ENCODE peak calls at places on chromosomes 2 and 18, in five cellular contexts. One of them, this sample, is unnamed.

GRCh38 chr18:62434798-62435197 is 88.0 kb upstream of the ZCCHC2 start:
- DNase-seq in fibroblast of lung: no peak
- DNase-seq in memory B cell: no peak
- DNase-seq in astrocyte of the spinal cord: no peak
- DNase-seq in NCI-H510A: no peak
- DNase-seq in this sample: no peak

GRCh38 chr2:231687133-231687852 is 21.0 kb upstream of the PTMA start:
- DNase-seq in fibroblast of lung: peak; percentile 23
- DNase-seq in memory B cell: peak; percentile 66
- DNase-seq in astrocyte of the spinal cord: peak; percentile 17
- DNase-seq in NCI-H510A: peak; percentile 47
- DNase-seq in this sample: no peak

GRCh38 chr2:39266906-39267434 is 23.2 kb upstream of the CDKL4 start:
- DNase-seq in fibroblast of lung: peak; percentile 7
- DNase-seq in memory B cell: no peak
- DNase-seq in astrocyte of the spinal cord: peak; percentile 23
- DNase-seq in NCI-H510A: no peak
- DNase-seq in this sample: no peak

GRCh38 chr2:62931536-62931935 is 119.1 kb upstream of the OTX1 start:
- DNase-seq in fibroblast of lung: no peak
- DNase-seq in memory B cell: no peak
- DNase-seq in astrocyte of the spinal cord: no peak
- DNase-seq in NCI-H510A: no peak
- DNase-seq in this sample: no peak

GRCh38 chr2:30287857-30288513 is 56.7 kb downstream of the LBH start:
- DNase-seq in fibroblast of lung: no peak
- DNase-seq in memory B cell: peak; percentile 15
- DNase-seq in astrocyte of the spinal cord: no peak
- DNase-seq in NCI-H510A: no peak
- DNase-seq in this sample: no peak

GRCh38 chr2:240277073-240277806 is 136.8 kb upstream of the OTOS start:
- DNase-seq in fibroblast of lung: peak; percentile 65
- DNase-seq in memory B cell: no peak
- DNase-seq in astrocyte of the spinal cord: peak; percentile 42
- DNase-seq in NCI-H510A: no peak
- DNase-seq in this sample: peak; percentile 31

GRCh38 chr2:34705556-34706247 is 1106.6 kb upstream of the FAM98A start:
- DNase-seq in fibroblast of lung: no peak
- DNase-seq in memory B cell: no peak
- DNase-seq in astrocyte of the spinal cord: no peak
- DNase-seq in NCI-H510A: no peak
- DNase-seq in this sample: no peak

GRCh38 chr2:38600242-38600891 is 2.4 kb downstream of the HNRNPLL start:
- DNase-seq in fibroblast of lung: peak; percentile 26
- DNase-seq in memory B cell: no peak
- DNase-seq in astrocyte of the spinal cord: no peak
- DNase-seq in NCI-H510A: no peak
- DNase-seq in this sample: no peak

GRCh38 chr2:152421521-152422367 is 86.8 kb downstream of the FMNL2 start:
- DNase-seq in fibroblast of lung: peak; percentile 99
- DNase-seq in memory B cell: no peak
- DNase-seq in astrocyte of the spinal cord: peak; percentile 98
- DNase-seq in NCI-H510A: no peak
- DNase-seq in this sample: peak; percentile 89

GRCh38 chr2:39719317-39719716 is 53.6 kb downstream of the TMEM178A start:
- DNase-seq in fibroblast of lung: no peak
- DNase-seq in memory B cell: no peak
- DNase-seq in astrocyte of the spinal cord: no peak
- DNase-seq in NCI-H510A: no peak
- DNase-seq in this sample: no peak

GRCh38 chr18:62897153-62897552 is 181.8 kb downstream of the PHLPP1 start:
- DNase-seq in fibroblast of lung: peak; percentile 68
- DNase-seq in memory B cell: no peak
- DNase-seq in astrocyte of the spinal cord: peak; percentile 45
- DNase-seq in NCI-H510A: no peak
- DNase-seq in this sample: no peak